ENCODE peak calls at places on chromosomes 16 and 17, in five cellular contexts. N is HepG2, K is GM12878, T is HCT116, X is SK-N-SH. S is an unnamed sample.

GRCh38 chr16:72122308-72122707 is 28.7 kb downstream of the DHX38 start:
- DNase-seq in N (no peak), K (no peak), T (no peak), X (no peak), S (no peak)

GRCh38 chr17:48647103-48647963 is 21.2 kb upstream of the HOXB9 start:
- DNase-seq in N (no peak), K (no peak), T (no peak), X (peak), S (peak)

GRCh38 chr16:85897384-85897783 is 1.6 kb upstream of the IRF8 start:
- DNase-seq in N (no peak), K (no peak), T (no peak), X (no peak), S (no peak)

GRCh38 chr16:77732241-77732946 is 10.1 kb downstream of the NUDT7 start:
- DNase-seq in N (peak), K (no peak), T (no peak), X (no peak), S (no peak)

GRCh38 chr16:9225527-9226316 is 134.3 kb downstream of the HAPSTR1 start:
- DNase-seq in N (peak), K (no peak), T (peak), X (peak), S (peak)

GRCh38 chr16:23424292-23424958 is 28.6 kb downstream of the COG7 start:
- DNase-seq in N (no peak), K (no peak), T (no peak), X (no peak), S (no peak)

GRCh38 chr16:17409894-17410293 is 60.9 kb downstream of the XYLT1 start:
- DNase-seq in N (no peak), K (no peak), T (no peak), X (no peak), S (no peak)

GRCh38 chr17:41777579-41778188 is 8.8 kb downstream of the JUP start:
- DNase-seq in N (peak), K (no peak), T (no peak), X (peak), S (no peak)

GRCh38 chr16:57998484-57998883 is 2.0 kb downstream of the ZNF319 start:
- DNase-seq in N (no peak), K (no peak), T (no peak), X (no peak), S (peak)

GRCh38 chr16:4081035-4081434 is 35.2 kb downstream of the ADCY9 start:
- DNase-seq in N (no peak), K (no peak), T (no peak), X (no peak), S (no peak)

GRCh38 chr16:30581462-30581861 is 4.0 kb downstream of the ZNF785 start:
- DNase-seq in N (no peak), K (no peak), T (no peak), X (no peak), S (no peak)

GRCh38 chr17:45288825-45289224 is 26.9 kb upstream of the SPATA32 start:
- DNase-seq in N (no peak), K (no peak), T (no peak), X (no peak), S (no peak)

GRCh38 chr17:38890410-38890746 is 20.5 kb downstream of the LASP1 start:
- DNase-seq in N (no peak), K (no peak), T (no peak), X (no peak), S (no peak)

GRCh38 chr17:78573955-78574354 is 3.2 kb downstream of the DNAH17 start:
- DNase-seq in N (peak), K (no peak), T (peak), X (no peak), S (no peak)

GRCh38 chr16:17269434-17269833 is 201.3 kb downstream of the XYLT1 start:
- DNase-seq in N (no peak), K (no peak), T (no peak), X (no peak), S (no peak)

GRCh38 chr16:58829096-58829495 is 95.0 kb upstream of the GOT2 start:
- DNase-seq in N (no peak), K (no peak), T (no peak), X (no peak), S (no peak)

GRCh38 chr17:77425791-77426641 is 285.2 kb downstream of the SEC14L1 start:
- DNase-seq in N (no peak), K (no peak), T (no peak), X (peak), S (peak)

GRCh38 chr16:31477220-31478216 is 5.4 kb upstream of the SLC5A2 start:
- DNase-seq in N (peak), K (no peak), T (no peak), X (no peak), S (peak)

GRCh38 chr17:81867952-81868673 is 3.0 kb downstream of the ARHGDIA start:
- DNase-seq in N (no peak), K (no peak), T (peak), X (peak), S (peak)

GRCh38 chr17:19979917-19980770 is 2.5 kb upstream of the AKAP10 start:
- DNase-seq in N (no peak), K (no peak), T (no peak), X (no peak), S (no peak)

GRCh38 chr16:75053791-75054555 is 55.1 kb downstream of the ZNRF1 start:
- DNase-seq in N (peak), K (no peak), T (peak), X (peak), S (no peak)

GRCh38 chr16:67882374-67883145 is 2.1 kb upstream of the NRN1L start:
- DNase-seq in N (no peak), K (no peak), T (no peak), X (no peak), S (no peak)

GRCh38 chr16:56682703-56683397 is 580 bp downstream of the MT1X start:
- DNase-seq in N (no peak), K (no peak), T (no peak), X (no peak), S (no peak)

GRCh38 chr17:57806083-57806830 is 43.6 kb downstream of the MRPS23 start:
- DNase-seq in N (no peak), K (no peak), T (no peak), X (no peak), S (no peak)

GRCh38 chr17:64028874-64029464 is 8.5 kb upstream of the ICAM2 start:
- DNase-seq in N (peak), K (no peak), T (peak), X (peak), S (peak)

GRCh38 chr16:3112058-3112880 is at the start of gene ZNF205:
- DNase-seq in N (peak), K (no peak), T (no peak), X (peak), S (peak)

GRCh38 chr16:68640972-68641371 is 4.1 kb upstream of the CDH3 start:
- DNase-seq in N (no peak), K (no peak), T (no peak), X (no peak), S (no peak)

GRCh38 chr17:50763716-50764450 is 3.4 kb downstream of the ANKRD40CL start:
- DNase-seq in N (no peak), K (no peak), T (no peak), X (no peak), S (no peak)

DNA sequence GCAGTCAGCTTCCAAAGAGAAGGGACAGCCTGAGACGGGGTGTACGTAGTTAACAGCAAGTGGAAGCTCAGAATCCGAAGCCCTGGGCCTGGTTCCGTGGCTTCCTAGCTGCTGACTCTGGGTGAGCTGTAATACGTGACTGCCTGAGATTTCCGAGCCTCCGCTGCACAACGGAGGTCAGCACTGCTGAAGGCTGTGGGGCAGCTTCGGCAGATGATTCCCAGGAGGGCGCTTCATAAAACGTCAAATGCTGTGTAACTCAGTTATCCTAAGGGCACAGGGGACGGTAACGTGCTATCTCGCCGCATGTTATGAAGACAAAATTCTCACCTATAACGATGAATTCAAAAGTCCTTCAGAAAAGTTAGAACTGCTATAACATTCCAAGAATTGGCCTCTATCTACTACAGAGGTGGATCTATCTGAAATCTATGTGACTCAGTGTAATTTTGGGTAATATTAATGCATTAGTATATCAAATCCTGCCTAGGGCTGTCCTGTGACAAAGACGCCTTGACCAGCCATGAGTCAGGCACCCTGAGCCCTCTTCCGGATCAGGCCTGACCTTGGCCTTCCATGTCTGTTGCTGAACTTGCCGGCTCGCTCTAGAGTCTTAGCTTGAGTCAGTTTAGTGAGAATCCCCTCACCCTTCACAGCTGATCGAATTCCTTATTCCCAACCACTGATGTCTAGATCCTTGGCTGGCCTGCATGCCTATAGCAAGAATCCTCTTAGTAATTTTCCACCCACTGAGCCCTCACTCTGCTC is 43.5 kb downstream of the MARF1 start:
- DNase-seq in N (no peak), K (no peak), T (no peak), X (no peak), S (no peak)
- TF ChIP-seq MAX in N (no peak), K (no peak), T (no peak), X (no peak), S (no peak)

DNA sequence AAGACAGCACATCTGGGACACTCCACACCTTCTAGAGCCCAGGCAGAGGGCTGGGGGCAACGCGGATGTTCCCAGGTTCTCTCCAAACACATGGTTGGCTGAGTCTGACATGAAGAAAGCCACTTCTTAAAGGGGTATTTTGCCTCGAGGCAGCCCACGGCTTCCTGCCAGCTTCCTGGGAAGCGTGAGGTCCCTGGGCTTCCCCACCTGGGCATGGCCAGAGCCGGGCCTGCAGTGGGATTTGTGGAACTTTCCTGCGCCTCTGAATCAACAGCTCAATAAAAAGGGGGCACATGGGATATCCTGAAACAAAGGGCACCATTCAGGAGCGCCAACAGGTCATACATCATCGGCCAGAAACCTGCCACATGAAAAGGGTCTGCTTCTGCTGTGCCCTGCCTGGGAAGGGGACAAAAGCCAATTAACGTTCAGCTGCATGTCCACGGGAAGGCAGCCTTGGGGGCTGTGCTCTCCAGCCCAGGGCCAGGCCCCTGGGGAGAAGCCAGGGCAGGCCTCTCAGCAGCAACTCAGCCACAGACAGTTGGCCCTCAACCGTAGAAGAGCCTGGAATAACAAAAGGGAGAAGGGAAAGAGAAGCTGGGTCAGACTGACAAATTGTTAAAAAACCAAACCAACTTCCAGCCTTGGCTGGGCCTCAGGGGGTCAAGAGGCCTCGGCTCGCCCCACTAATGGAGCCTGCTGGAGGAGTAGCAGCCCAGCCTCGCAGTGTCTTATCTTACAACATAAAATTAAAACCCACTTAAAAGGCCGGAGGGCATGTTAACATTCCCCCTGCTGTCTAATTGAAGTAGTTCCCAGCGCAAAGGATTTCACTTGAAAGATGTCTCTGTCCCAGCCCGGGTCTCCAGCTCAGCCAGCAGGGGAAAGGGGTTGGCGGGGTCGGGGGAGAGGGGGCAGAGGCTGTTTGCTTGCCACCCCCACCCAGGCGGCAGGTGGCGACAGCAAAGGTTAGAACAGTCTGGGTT is 34.2 kb downstream of the TBX4 start:
- DNase-seq in N (no peak), K (no peak), T (no peak), X (peak), S (no peak)
- TF ChIP-seq ZBTB33 in N (peak), K (no peak), T (no peak), X (no peak), S (no peak)

DNA sequence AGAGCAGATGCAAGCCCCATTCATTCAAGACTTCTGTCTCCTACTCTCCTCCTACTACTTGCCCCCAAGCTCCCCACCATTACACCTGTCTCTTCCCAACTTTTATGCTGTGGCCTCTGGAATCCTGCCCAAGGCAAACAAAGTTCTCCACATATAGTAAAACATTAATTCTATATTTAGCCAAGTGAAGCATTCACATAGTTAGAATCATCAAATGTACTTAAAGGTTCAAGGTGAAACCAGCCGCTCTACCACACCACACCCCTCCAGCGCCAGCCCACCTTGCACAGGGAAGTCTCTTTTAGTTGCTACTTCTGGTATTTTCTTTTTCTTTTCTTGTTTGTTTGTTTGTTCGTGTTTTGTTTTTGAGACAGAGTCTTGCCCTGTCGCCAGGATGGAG is 25.4 kb upstream of the GUCY2D start:
- DNase-seq in N (no peak), K (no peak), T (no peak), X (no peak), S (no peak)
- TF ChIP-seq MAX in N (no peak), K (no peak), T (no peak), X (no peak), S (no peak)

DNA sequence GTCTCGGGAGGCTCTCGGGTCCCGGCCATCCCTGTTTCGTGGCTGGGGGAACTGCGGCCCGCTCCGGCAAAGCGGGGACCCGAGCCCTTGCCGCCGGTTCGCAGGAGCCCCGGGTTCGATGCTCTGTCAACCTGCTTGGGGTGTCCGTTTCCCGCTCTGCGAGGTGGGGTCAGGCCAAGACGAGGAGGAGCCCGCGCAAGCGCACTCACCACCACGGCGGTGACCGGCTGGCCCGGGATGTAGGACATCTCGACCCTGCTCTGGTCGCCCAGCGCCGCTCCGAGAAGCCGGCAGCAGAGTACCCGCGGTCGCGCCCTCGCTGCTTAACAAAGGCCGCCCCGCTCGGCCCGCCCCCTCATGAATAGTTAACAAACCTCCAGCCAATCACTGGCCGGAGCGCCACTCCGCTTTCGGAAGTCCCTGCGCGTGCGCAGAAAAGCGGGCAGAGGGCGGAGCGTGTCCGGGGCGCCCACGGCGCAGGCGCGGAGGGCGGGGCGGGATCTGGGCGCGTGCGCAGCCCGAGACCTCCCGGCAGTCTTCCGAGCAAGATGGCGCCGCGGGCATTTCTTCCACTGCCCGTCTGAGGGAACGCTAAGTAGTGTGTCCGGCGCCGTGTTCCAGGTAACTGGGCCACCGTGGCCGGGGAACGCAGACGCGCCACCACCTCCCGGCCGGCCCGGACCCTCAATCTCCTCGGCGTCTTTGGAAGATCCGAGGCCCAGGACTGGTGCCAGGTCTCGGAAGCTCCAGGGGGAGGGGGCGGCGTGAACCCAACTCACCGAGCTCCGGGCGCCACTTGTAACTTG is at the start of the genes EMC6 and TAX1BP3:
- DNase-seq in N (peak), K (peak), T (peak), X (peak), S (peak)
- TF ChIP-seq ZBTB33 in N (no peak), K (no peak), T (no peak), X (no peak), S (no peak)

GRCh38 chr17:27384261-27384701 is 72.0 kb upstream of the KSR1 start:
- DNase-seq in N (no peak), K (no peak), T (no peak), X (no peak), S (no peak)
- TF ChIP-seq MAX in N (no peak), K (no peak), T (no peak), X (peak), S (no peak)

DNA sequence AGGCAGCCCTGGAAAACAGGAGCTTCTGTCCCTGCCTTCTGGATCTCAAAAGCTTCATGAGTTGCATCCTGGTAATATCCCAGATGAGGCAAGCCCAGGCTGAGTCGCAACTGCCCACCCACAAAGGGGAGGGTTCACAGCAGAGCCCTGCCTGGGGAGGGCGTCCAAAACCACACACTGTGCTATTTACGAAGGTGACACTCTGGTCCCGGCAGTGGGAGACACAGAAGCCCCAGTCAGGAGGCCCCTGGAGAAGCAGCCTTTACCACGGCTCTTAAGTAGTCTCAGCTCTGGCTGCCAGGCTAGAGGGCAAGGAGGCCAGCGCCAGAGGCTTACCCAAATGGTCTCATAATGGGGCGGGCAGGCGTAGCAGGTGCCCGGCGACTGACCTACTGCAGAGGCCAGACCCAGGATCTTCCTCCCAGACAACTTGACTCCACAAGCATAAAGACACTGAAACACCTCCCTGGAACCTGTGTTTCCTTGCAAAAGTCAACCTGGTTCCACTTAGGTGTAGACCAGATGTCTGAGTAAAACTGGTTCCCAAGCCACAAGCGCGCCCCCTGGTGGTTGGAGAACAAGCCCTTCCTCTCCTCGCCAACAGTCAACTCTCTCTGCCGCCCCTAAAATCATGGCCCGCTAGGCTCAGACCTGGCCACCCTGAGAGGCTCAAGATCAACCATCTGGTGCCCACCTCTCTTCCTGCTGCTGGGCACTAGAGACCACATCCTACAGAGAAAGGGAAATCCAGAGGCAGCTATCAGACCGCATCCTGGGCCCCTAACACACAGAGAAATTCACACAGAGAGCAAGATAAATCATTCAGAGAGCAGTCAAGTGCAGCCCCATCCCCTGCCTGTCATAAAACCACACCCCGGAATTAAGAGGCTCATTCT is 5.2 kb downstream of the AXIN2 start:
- DNase-seq in N (peak), K (no peak), T (peak), X (peak), S (peak)
- TF ChIP-seq ZBTB33 in N (no peak), K (no peak), T (no peak), X (no peak), S (no peak)

GRCh38 chr17:40550608-40551007 is 14.7 kb downstream of the CCR7 start:
- DNase-seq in N (no peak), K (no peak), T (no peak), X (no peak), S (no peak)
- TF ChIP-seq MAX in N (no peak), K (no peak), T (no peak), X (no peak), S (no peak)

DNA sequence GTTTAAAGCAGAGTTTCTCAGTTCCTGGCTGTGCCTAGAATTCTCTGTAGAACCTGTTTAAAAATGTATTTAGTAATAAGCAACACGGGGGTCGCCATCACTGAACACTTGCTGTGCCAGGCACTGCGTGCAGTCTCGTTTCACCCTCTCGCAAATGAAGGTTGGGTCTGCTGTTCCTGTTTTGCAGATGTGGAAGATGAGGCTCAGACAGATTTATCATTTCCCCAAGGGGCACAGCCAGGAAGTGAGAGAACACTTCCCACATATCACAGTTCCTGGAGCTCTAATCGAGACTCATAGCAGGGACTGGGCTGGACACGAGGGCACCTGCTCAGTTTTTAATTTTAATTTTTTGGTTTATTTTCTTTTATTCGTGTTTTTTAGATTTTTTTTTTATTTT is 122.7 kb downstream of the ABCC6 start:
- DNase-seq in N (no peak), K (no peak), T (no peak), X (no peak), S (no peak)
- TF ChIP-seq ZBTB33 in N (no peak), K (no peak), T (no peak), X (no peak), S (no peak)

GRCh38 chr17:9905078-9905415 is at the start of gene RCVRN:
- DNase-seq in N (no peak), K (no peak), T (no peak), X (no peak), S (no peak)
- TF ChIP-seq MAX in N (no peak), K (no peak), T (no peak), X (no peak), S (no peak)

S was measured in K562.